ENCODE peak calls at places on chromosome 20, in six cellular contexts. X, M, K, P, W and I are unnamed samples.

GRCh38 chr20:36248836-36249235 is 12.6 kb downstream of the AAR2 start:
- DNase-seq in K (no peak), P (no peak), W (no peak), X (no peak), M (no peak), I (no peak)

GRCh38 chr20:34874094-34874654 is 1.5 kb upstream of the GGT7 start:
- DNase-seq in M (peak; percentile 87), W (peak; percentile 75), P (peak; percentile 75), X (peak; percentile 93), K (peak; percentile 80), I (peak; percentile 94)

GRCh38 chr20:13492001-13492480 is 146.7 kb downstream of the TASP1 start:
- DNase-seq in K (peak; percentile 40), M (peak; percentile 85), W (no peak), X (peak; percentile 91), P (peak; percentile 19), I (peak; percentile 93)

GRCh38 chr20:48398506-48399449 is 429.0 kb downstream of the PREX1 start:
- DNase-seq in X (no peak), M (no peak), W (no peak), P (no peak), K (no peak), I (no peak)

GRCh38 chr20:52454660-52455059 is 263.1 kb upstream of the ZFP64 start:
- DNase-seq in M (peak; percentile 78), W (no peak), K (no peak), X (peak; percentile 88), P (no peak), I (peak; percentile 60)

GRCh38 chr20:30484009-30484748 is 773.3 kb upstream of the DEFB115 start:
- DNase-seq in M (no peak), W (no peak), X (no peak), K (no peak), P (no peak), I (no peak)

GRCh38 chr20:24135786-24136185 is 147.2 kb upstream of the GGTLC1 start:
- DNase-seq in X (no peak), M (no peak), K (no peak), W (no peak), P (no peak), I (no peak)

GRCh38 chr20:53557157-53557556 is 36.5 kb downstream of the ZNF217 start:
- DNase-seq in X (no peak), M (no peak), K (no peak), P (no peak), W (no peak), I (no peak)

GRCh38 chr20:64114356-64114971 is 7.1 kb upstream of the NPBWR2 start:
- DNase-seq in M (no peak), X (no peak), W (no peak), P (no peak), K (no peak), I (no peak)

GRCh38 chr20:36847009-36847709 is 28.8 kb upstream of the TLDC2 start:
- DNase-seq in X (peak; percentile 95), K (peak; percentile 89), M (peak; percentile 86), P (peak; percentile 89), W (peak; percentile 84), I (peak; percentile 96)

GRCh38 chr20:54263266-54263665 is 55.4 kb downstream of the PFDN4 start:
- DNase-seq in X (no peak), K (no peak), M (no peak), P (no peak), W (no peak), I (no peak)

GRCh38 chr20:34365765-34366213 is 2.7 kb downstream of the ITCH start:
- DNase-seq in X (no peak), W (no peak), M (no peak), K (no peak), P (no peak), I (no peak)

GRCh38 chr20:21534453-21534852 is 20.6 kb upstream of the NKX2-2 start:
- DNase-seq in M (no peak), W (no peak), K (no peak), P (no peak), X (no peak), I (no peak)

GRCh38 chr20:24199493-24199892 is 210.9 kb upstream of the GGTLC1 start:
- DNase-seq in W (no peak), X (no peak), M (no peak), P (no peak), K (no peak), I (no peak)

GRCh38 chr20:719816-720215 is 44.2 kb upstream of the SCRT2 start:
- DNase-seq in X (peak; percentile 13), K (no peak), M (no peak), W (no peak), P (no peak), I (no peak)

DNA sequence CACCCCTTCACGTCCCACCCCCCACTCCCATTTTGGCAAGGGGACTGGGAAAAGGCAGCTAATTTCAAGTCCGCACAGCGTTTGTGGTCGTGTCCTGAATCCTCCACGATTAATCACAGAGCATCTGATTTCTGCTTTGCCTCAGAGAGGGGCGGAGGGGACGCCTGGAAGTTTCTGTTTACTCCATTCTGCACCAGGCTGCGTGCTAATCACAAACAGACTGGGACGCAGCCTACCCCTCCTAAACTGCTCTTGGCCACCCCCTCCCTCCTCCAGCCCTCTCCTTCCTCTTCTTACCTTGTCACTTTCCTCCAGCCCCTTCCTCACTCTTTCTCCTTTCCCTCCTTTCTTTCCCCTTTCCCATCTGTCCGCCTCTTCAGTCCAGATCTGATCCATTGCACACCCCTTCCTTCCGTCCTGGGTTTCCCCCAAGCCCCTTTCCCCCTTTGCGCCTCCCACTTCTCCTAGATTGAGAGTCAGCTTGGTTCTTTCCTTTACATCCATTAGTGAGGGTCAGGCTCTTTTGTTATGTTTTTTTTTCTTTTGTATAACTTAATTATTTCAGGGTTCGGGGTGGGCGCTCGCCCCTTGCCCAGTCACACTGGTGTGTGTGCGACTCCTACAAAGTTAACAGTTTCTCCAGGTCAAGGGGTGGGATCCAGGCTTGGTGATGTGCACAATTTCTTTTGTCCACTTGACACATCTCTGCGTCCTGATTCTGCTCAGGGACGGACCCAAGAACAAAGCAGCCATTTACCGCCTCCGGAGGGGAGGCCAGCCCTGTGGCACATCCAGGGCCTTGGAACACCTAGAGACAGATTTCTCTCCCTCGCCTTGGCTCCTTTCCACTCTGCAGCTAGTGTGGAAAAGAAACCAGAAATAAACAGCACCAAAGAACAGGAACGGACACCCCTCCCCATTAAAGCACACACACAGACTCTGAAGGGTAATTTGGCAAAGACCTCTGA is 527 bp upstream of the RIPOR3 start:
- DNase-seq in M (peak; percentile 61), X (peak; percentile 76), K (peak; percentile 51), W (no peak), P (peak; percentile 48), I (peak; percentile 61)
- H3K4me3 ChIP-seq in M (peak overlapping the region; percentile 48), X (peak overlapping the region; percentile 16), K (peak overlapping the region; percentile 72), W (peak overlapping the region; percentile 57), P (peak overlapping the region; percentile 52), I (peak overlapping the region; percentile 55)

DNA sequence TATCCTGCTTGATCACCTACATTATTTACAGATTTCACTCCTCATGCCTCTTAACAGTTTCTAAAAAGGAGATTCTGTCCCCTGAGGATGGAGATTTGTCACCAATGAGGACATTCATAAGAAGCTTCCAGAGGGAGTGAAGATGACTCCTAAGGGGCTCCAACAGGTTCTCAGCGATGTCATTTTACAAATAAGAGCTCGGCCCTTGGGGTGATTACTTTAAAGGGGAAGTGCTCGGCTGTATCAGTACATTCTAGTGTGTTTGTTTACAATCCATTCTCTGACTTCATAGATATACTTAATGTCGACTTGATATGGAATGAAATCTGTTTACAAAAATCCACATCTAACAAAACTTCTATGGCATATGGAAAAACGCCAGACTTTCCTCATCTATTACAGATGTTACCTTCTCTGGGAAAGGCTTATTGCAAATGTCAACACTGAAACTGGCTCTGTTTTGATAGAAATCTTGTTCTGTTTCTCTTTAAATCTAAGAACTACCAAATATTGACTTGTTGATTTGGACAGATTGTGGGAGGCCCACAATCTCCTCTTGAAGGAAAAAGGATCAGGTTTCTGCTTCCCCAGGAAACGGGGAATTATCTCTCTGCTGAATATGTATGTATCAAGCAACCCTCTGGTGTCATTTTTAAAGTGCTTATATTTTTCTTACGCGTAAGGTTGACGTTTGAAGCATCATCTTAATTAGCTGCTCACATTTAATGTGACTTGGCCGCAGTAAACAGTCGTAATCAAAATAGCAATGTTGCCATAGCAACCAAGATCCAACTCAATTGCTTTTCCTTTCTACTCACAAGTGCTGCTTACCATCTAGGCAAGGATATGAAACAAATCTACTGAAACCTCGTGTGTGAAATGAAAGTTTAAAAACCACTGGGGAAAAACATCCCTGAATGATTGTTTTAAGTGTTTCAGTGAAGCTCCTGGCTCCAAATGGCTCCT is 95.8 kb downstream of the SHLD1 start:
- DNase-seq in K (no peak), X (peak; percentile 73), W (no peak), P (no peak), M (peak; percentile 55), I (peak; percentile 74)
- H3K4me3 ChIP-seq in K (no peak overlapping the region), X (no peak overlapping the region), W (peak overlapping the region; percentile 26), P (no peak overlapping the region), M (no peak overlapping the region), I (no peak overlapping the region)

GRCh38 chr20:4592316-4593148 is 129.2 kb upstream of the PRND start:
- DNase-seq in K (no peak), P (peak; percentile 53), X (peak; percentile 53), M (peak; percentile 33), W (no peak), I (peak; percentile 28)

GRCh38 chr20:4591975-4592315 is 129.8 kb upstream of the PRND start:
- DNase-seq in W (no peak), P (no peak), X (no peak), K (no peak), M (no peak), I (no peak)

GRCh38 chr20:4597215-4597614 is 124.5 kb upstream of the PRND start:
- DNase-seq in M (no peak), X (no peak), P (no peak), K (no peak), W (no peak), I (no peak)

DNA sequence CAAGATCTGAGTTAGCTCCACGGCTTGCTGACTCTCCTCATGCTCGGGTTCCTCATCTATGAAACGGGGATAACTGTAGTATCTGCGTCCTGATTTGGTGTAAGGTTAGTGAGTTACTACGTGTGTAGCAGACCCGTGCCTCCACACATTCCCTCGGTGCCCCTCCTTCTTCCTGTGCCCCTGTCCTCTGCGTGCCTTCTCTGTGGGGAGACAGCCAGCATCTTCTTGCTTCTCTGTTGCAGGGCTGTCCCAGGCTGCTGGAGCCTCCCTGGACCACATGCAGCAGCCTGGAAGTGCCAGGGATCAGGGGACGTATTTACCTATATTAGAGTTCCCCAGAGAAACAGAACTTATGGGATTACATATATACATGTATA is 128.6 kb upstream of the PRND start:
- DNase-seq in K (no peak), P (no peak), W (no peak), M (no peak), X (no peak), I (no peak)
- H3K4me3 ChIP-seq in K (no peak overlapping the region), P (no peak overlapping the region), W (no peak overlapping the region), M (no peak overlapping the region), X (no peak overlapping the region), I (no peak overlapping the region)

DNA sequence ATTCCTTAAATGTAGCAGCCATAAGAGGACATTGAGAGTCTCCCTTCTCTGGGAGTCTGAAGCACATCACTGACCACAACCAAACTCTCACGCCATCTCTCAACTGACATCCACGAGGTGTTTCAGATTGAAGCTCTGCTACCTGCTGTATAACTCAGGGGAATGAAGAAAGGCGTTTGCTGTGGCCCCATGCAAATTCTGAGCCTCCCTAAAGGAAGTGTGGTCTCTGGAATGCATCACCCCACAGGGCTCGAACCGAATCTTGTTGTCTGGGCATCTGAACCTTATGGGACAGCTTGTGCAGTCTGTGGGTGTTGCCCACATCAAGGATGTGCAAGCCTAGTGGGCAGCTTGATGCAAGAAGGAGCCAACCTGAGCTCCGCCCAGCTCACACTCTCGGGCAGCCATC is 10.9 kb downstream of the PMEPA1 start:
- DNase-seq in M (no peak), K (no peak), X (peak; percentile 33), W (no peak), P (no peak), I (peak; percentile 10)
- H3K4me3 ChIP-seq in M (no peak overlapping the region), K (no peak overlapping the region), X (no peak overlapping the region), W (no peak overlapping the region), P (no peak overlapping the region), I (peak overlapping the region; percentile 31)